ENCODE peak calls at places on chromosomes 2 and 18, in five cellular contexts. S, O, V, A and K are unnamed samples.

GRCh38 chr2:240601061-240601830 is 14.7 kb downstream of the CAPN10 start:
- DNase-seq in S (no peak), O (no peak), V (no peak), A (no peak), K (no peak)

GRCh38 chr2:3317277-3317685 is 60.3 kb downstream of the EIPR1 start:
- DNase-seq in S (no peak), O (no peak), V (no peak), A (no peak), K (no peak)

GRCh38 chr2:33267745-33268144 is 208.7 kb upstream of the RASGRP3 start:
- DNase-seq in S (no peak), O (peak), V (peak), A (peak), K (no peak)

GRCh38 chr2:227805578-227805977 is 8.1 kb upstream of the CCL20 start:
- DNase-seq in S (no peak), O (no peak), V (no peak), A (peak), K (peak)

GRCh38 chr2:219352448-219353023 is 20.0 kb upstream of the RESP18 start:
- DNase-seq in S (peak), O (peak), V (peak), A (peak), K (peak)

GRCh38 chr2:229713371-229714079 is 830 bp downstream of the DNER start:
- DNase-seq in S (no peak), O (no peak), V (peak), A (no peak), K (no peak)

GRCh38 chr2:150994041-150994440 is 267.6 kb downstream of the RBM43 start:
- DNase-seq in S (no peak), O (peak), V (peak), A (no peak), K (no peak)

GRCh38 chr2:37645363-37645762 is 26.1 kb downstream of the CDC42EP3 start:
- DNase-seq in S (no peak), O (peak), V (peak), A (peak), K (no peak)

GRCh38 chr2:49490710-49491109 is 336.4 kb upstream of the FSHR start:
- DNase-seq in S (no peak), O (no peak), V (peak), A (no peak), K (peak)

GRCh38 chr18:55489742-55490055 is 98.3 kb downstream of the TCF4 start:
- DNase-seq in S (no peak), O (peak), V (no peak), A (peak), K (peak)

GRCh38 chr18:55487997-55488396 is 100.0 kb downstream of the TCF4 start:
- DNase-seq in S (no peak), O (peak), V (no peak), A (no peak), K (no peak)

GRCh38 chr18:55488473-55488872 is 99.5 kb downstream of the TCF4 start:
- DNase-seq in S (no peak), O (peak), V (no peak), A (no peak), K (no peak)

GRCh38 chr18:55486936-55487335 is 101.1 kb downstream of the TCF4 start:
- DNase-seq in S (no peak), O (no peak), V (no peak), A (no peak), K (no peak)

GRCh38 chr18:55489034-55489741 is 98.8 kb downstream of the TCF4 start:
- DNase-seq in S (no peak), O (peak), V (no peak), A (peak), K (no peak)
- H3K4me3 ChIP-seq in S (no peak), O (no peak), V (no peak), A (no peak), K (no peak)

GRCh38 chr2:234980476-234981187 is 28.8 kb downstream of the SH3BP4 start:
- DNase-seq in S (peak), O (no peak), V (no peak), A (peak), K (no peak)
- H3K4me3 ChIP-seq in S (peak), O (no peak), V (peak), A (no peak), K (no peak)

GRCh38 chr2:11483806-11484147 is 17.8 kb upstream of the E2F6 start:
- DNase-seq in S (no peak), O (no peak), V (no peak), A (no peak), K (no peak)
- H3K4me3 ChIP-seq in S (no peak), O (no peak), V (no peak), A (no peak), K (no peak)

DNA sequence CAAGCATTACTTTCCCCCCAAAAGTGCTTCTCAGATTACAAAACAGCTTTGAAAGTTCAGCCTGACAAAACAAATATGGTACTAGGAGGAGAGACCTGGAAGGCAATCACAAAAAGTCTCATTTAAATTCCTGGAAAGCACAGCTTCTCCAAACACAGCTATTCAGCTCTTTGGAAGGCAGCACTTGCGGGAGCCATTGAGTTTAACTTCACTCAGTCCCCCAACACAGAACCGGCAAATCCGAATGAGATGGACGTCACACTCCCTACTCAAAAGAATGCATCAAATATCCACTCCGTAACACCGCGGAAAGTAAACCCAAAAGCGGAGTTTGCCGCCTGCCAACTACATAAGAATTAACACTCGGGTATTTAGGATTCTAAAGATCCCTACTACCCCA is 641 bp downstream of the ST6GAL2 start:
- DNase-seq in S (peak), O (no peak), V (peak), A (peak), K (no peak)
- H3K4me3 ChIP-seq in S (peak), O (no peak), V (no peak), A (no peak), K (no peak)

GRCh38 chr18:34223164-34223892 is 1.4 kb downstream of the NOL4 start:
- DNase-seq in S (no peak), O (no peak), V (peak), A (no peak), K (no peak)
- H3K4me3 ChIP-seq in S (peak), O (no peak), V (peak), A (peak), K (no peak)

GRCh38 chr2:181457741-181458425 is 697 bp downstream of the ITGA4 start:
- DNase-seq in S (no peak), O (peak), V (peak), A (peak), K (peak)

GRCh38 chr2:181456660-181457120 is 496 bp upstream of the ITGA4 start:
- DNase-seq in S (no peak), O (peak), V (peak), A (peak), K (peak)

GRCh38 chr2:181459646-181460045 is 2.5 kb downstream of the ITGA4 start:
- DNase-seq in S (no peak), O (peak), V (peak), A (peak), K (no peak)

GRCh38 chr2:181457121-181457740 is at the start of gene ITGA4:
- DNase-seq in S (peak), O (peak), V (peak), A (peak), K (peak)

DNA sequence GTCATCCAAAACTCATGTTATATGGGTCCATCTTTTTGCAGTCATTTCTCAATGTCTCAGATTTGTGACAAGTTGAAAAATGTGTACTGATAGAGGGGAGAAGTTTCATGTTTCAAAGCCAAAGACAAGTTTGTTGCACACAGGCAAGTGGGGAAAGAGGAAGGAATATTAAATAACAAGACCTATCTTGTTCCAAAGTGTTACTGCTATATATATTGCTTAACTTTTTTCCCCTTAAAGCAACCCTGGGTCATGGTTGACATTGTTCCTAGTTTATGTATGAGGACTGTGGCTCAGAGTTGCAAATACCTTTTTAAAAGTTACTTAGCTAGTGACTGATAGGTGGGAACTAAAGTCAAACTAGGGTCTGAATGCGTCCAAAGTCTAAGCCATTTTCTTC is 1.7 kb downstream of the ITGA4 start:
- DNase-seq in S (no peak), O (no peak), V (no peak), A (no peak), K (no peak)
- H3K4me3 ChIP-seq in S (no peak), O (no peak), V (peak), A (peak), K (peak)

GRCh38 chr2:68155618-68156017 is 2.1 kb upstream of the PNO1 start:
- DNase-seq in S (no peak), O (no peak), V (no peak), A (no peak), K (no peak)
- H3K4me3 ChIP-seq in S (no peak), O (no peak), V (no peak), A (no peak), K (no peak)

DNA sequence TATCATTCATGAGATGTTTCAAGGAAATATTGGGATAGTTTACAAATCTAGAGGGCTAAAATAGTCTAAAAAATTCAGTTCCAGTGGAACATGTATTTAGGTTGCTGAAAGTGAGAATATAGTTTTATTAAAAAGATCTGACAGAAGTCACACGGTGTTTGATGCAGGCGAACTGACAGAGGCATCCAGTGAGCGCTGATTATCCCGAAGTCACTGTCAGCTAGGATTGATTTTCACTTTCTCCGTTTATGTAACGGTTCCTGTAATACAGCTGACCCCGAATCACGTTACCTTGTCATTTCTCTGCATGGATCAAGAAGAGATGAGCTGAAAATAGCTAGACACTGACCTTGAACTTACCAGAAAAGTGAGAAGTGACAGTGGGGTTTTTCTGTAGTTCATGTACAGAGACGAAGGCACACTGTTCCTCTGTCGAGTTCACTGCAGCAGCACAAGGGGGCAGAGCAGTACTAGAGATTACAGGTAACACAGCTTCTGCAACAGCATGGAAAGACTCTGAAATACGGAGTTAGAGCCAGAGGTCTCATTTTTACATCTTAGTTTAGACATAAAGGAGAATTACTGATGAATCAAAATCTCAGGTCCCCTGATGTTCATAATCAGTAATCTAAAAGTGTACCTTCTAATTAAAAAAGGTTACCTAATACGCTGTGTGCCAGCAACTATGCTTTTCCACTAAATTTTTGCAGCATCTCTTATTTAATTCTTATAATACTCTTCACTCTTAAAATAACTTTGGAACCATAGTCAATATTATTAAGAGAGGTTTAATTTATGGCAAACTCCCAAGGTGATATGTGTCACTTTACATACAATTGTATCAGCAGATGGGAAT is 33.0 kb downstream of the ARHGAP15 start:
- DNase-seq in S (peak), O (peak), V (peak), A (peak), K (no peak)
- H3K4me3 ChIP-seq in S (no peak), O (no peak), V (no peak), A (no peak), K (no peak)